ENCODE peak calls at places on chromosomes 6 and 20, in ten cellular contexts. B, T, M, O, F, C, S, A, J and U are unnamed samples.

GRCh38 chr6:108588586-108588985 is 27.9 kb downstream of the FOXO3 start:
- DNase-seq in C (no peak), M (no peak), T (no peak), B (no peak), A (no peak), S (no peak), O (peak; percentile 80), J (no peak), F (no peak), U (peak; percentile 71)

GRCh38 chr20:14991023-14991422 is 653.6 kb upstream of the FLRT3 start:
- DNase-seq in F (no peak), M (no peak), C (no peak), T (no peak), B (no peak), A (no peak), J (no peak), O (peak; percentile 6), S (no peak), U (no peak)

GRCh38 chr6:96675617-96676016 is 112.7 kb downstream of the FHL5 start:
- DNase-seq in S (no peak), C (no peak), O (no peak), T (no peak), F (peak; percentile 18), B (no peak), J (no peak), M (no peak), A (no peak), U (no peak)

GRCh38 chr6:161200610-161201201 is 73.2 kb downstream of the AGPAT4 start:
- DNase-seq in S (no peak), A (no peak), C (no peak), F (no peak), M (no peak), J (no peak), B (no peak), T (no peak), O (no peak), U (no peak)

GRCh38 chr6:35453236-35453635 is 1.1 kb downstream of the FANCE start:
- DNase-seq in C (no peak), O (no peak), A (no peak), F (no peak), B (no peak), J (no peak), S (no peak), M (no peak), T (no peak), U (no peak)

GRCh38 chr6:168956884-168957730 is 296.5 kb downstream of the THBS2 start:
- DNase-seq in O (peak; percentile 91), C (peak; percentile 27), F (peak; percentile 84), S (peak; percentile 21), B (peak; percentile 54), J (peak; percentile 57), A (peak; percentile 82), M (peak; percentile 11), T (no peak), U (peak; percentile 63)

GRCh38 chr6:45728674-45729073 is 287.0 kb downstream of the CLIC5 start:
- DNase-seq in T (no peak), M (no peak), S (no peak), F (peak; percentile 30), C (peak; percentile 34), O (peak; percentile 82), J (no peak), B (no peak), A (no peak), U (peak; percentile 35)

GRCh38 chr20:41365785-41366545 is 653 bp downstream of the EMILIN3 start:
- DNase-seq in J (no peak), A (no peak), B (no peak), S (no peak), O (no peak), C (no peak), F (no peak), T (no peak), M (no peak), U (no peak)

GRCh38 chr6:141548969-141549368 is 583.8 kb upstream of the GJE1 start:
- DNase-seq in J (no peak), C (peak; percentile 47), A (no peak), S (no peak), F (no peak), T (no peak), M (no peak), O (peak; percentile 14), B (no peak), U (no peak)

GRCh38 chr6:111810321-111811235 is 62.7 kb downstream of the FYN start:
- DNase-seq in T (no peak), S (no peak), J (no peak), A (no peak), M (no peak), B (no peak), F (no peak), C (no peak), O (no peak), U (no peak)

GRCh38 chr6:37050854-37051137 is 45.3 kb downstream of the FGD2 start:
- DNase-seq in F (no peak), O (no peak), A (no peak), T (no peak), B (no peak), C (no peak), M (no peak), S (no peak), J (no peak), U (no peak)

GRCh38 chr6:43203029-43203717 is 21.2 kb downstream of the CUL9 start:
- DNase-seq in C (no peak), M (no peak), O (no peak), B (no peak), S (no peak), F (no peak), J (no peak), T (no peak), A (no peak), U (no peak)

GRCh38 chr6:112251170-112251945 is 3.0 kb downstream of the LAMA4 start:
- DNase-seq in S (no peak), O (peak; percentile 84), B (no peak), T (no peak), M (no peak), J (no peak), A (no peak), C (no peak), F (peak; percentile 9), U (no peak)

GRCh38 chr20:35616465-35617396 is 1.1 kb downstream of the SPAG4 start:
- DNase-seq in A (peak; percentile 97), M (peak; percentile 37), T (peak; percentile 33), F (peak; percentile 90), B (peak; percentile 68), J (peak; percentile 93), C (peak; percentile 98), O (peak; percentile 100), S (peak; percentile 52), U (peak; percentile 88)